ENCODE peak calls at places on chromosomes 12 and 14, in ten cellular contexts. O, U, Z, M, I, F, R, P, Q and W are unnamed samples.

GRCh38 chr14:93533864-93534263 is 103.1 kb downstream of the UNC79 start:
- DNase-seq in O (no peak), U (no peak), Z (no peak), M (no peak), I (no peak), F (no peak), R (no peak), P (peak; percentile 17), Q (no peak), W (no peak)

GRCh38 chr14:77682158-77682553 is 25.7 kb downstream of the ALKBH1 start:
- DNase-seq in O (no peak), U (peak; percentile 27), Z (no peak), M (no peak), I (no peak), F (peak; percentile 12), R (no peak), P (peak; percentile 27), Q (peak; percentile 69), W (no peak)

GRCh38 chr12:121484967-121485366 is 85.0 kb downstream of the RNF34 start:
- DNase-seq in O (no peak), U (no peak), Z (no peak), M (no peak), I (no peak), F (no peak), R (no peak), P (no peak), Q (no peak), W (no peak)

GRCh38 chr14:94773682-94774211 is 3.8 kb upstream of the GSC start:
- DNase-seq in O (no peak), U (no peak), Z (no peak), M (no peak), I (no peak), F (no peak), R (no peak), P (no peak), Q (no peak), W (no peak)

GRCh38 chr12:76277480-76277879 is 70.7 kb downstream of the BBS10 start:
- DNase-seq in O (no peak), U (peak; percentile 79), Z (no peak), M (no peak), I (peak; percentile 41), F (peak; percentile 77), R (peak; percentile 72), P (peak; percentile 89), Q (peak; percentile 41), W (no peak)

GRCh38 chr12:51760231-51760630 is 88.3 kb downstream of the FIGNL2 start:
- DNase-seq in O (no peak), U (no peak), Z (no peak), M (no peak), I (no peak), F (peak; percentile 7), R (no peak), P (peak; percentile 5), Q (no peak), W (no peak)

GRCh38 chr12:131860472-131861260 is 32.5 kb downstream of the MMP17 start:
- DNase-seq in O (peak; percentile 33), U (peak; percentile 82), Z (peak; percentile 6), M (no peak), I (peak; percentile 68), F (peak; percentile 73), R (no peak), P (peak; percentile 79), Q (peak; percentile 64), W (peak; percentile 33)

GRCh38 chr12:91316161-91316759 is 133.6 kb upstream of the DCN start:
- DNase-seq in O (no peak), U (peak; percentile 21), Z (no peak), M (no peak), I (no peak), F (no peak), R (no peak), P (no peak), Q (no peak), W (no peak)

GRCh38 chr12:52358575-52359350 is 8.5 kb downstream of the KRT85 start:
- DNase-seq in O (peak; percentile 19), U (no peak), Z (no peak), M (no peak), I (peak; percentile 72), F (no peak), R (no peak), P (no peak), Q (no peak), W (peak; percentile 68)

GRCh38 chr14:96965885-96966595 is 168.9 kb downstream of the VRK1 start:
- DNase-seq in O (no peak), U (no peak), Z (no peak), M (no peak), I (no peak), F (no peak), R (no peak), P (no peak), Q (no peak), W (no peak)

GRCh38 chr14:100530270-100531072 is 56.7 kb downstream of the BEGAIN start:
- DNase-seq in O (no peak), U (no peak), Z (no peak), M (no peak), I (peak; percentile 2), F (no peak), R (no peak), P (no peak), Q (no peak), W (peak; percentile 8)

GRCh38 chr12:12214635-12215131 is 52.2 kb downstream of the LRP6 start:
- DNase-seq in O (no peak), U (no peak), Z (no peak), M (no peak), I (no peak), F (no peak), R (no peak), P (peak; percentile 66), Q (peak; percentile 30), W (no peak)

GRCh38 chr12:52119398-52120254 is 40.1 kb downstream of the SMIM41 start:
- DNase-seq in O (peak; percentile 63), U (no peak), Z (peak; percentile 7), M (peak; percentile 80), I (peak; percentile 71), F (no peak), R (peak; percentile 30), P (peak; percentile 81), Q (peak; percentile 37), W (peak; percentile 40)

GRCh38 chr14:62885451-62885850 is 159.8 kb downstream of the KCNH5 start:
- DNase-seq in O (no peak), U (no peak), Z (no peak), M (no peak), I (no peak), F (no peak), R (no peak), P (no peak), Q (peak; percentile 55), W (no peak)

GRCh38 chr14:48398675-48399282 is 723.4 kb upstream of the MDGA2 start:
- DNase-seq in O (peak; percentile 2), U (peak; percentile 4), Z (peak; percentile 63), M (no peak), I (peak; percentile 2), F (peak; percentile 11), R (peak; percentile 51), P (peak; percentile 60), Q (peak; percentile 43), W (no peak)

GRCh38 chr12:12992418-12993175 is 7.5 kb downstream of the HEBP1 start:
- DNase-seq in O (no peak), U (peak; percentile 68), Z (no peak), M (peak; percentile 22), I (peak; percentile 92), F (peak; percentile 82), R (peak; percentile 83), P (peak; percentile 74), Q (peak; percentile 90), W (no peak)

GRCh38 chr12:108587826-108588225 is 10.1 kb downstream of the TMEM119 start:
- DNase-seq in O (no peak), U (peak; percentile 43), Z (peak; percentile 36), M (no peak), I (no peak), F (no peak), R (no peak), P (no peak), Q (no peak), W (no peak)

GRCh38 chr14:55122441-55122986 is 6.5 kb upstream of the LGALS3 start:
- DNase-seq in O (no peak), U (peak; percentile 59), Z (no peak), M (peak; percentile 85), I (no peak), F (peak; percentile 53), R (no peak), P (peak; percentile 30), Q (peak; percentile 53), W (no peak)

GRCh38 chr14:80464531-80465149 is 253.3 kb upstream of the DIO2 start:
- DNase-seq in O (no peak), U (no peak), Z (no peak), M (no peak), I (no peak), F (no peak), R (no peak), P (no peak), Q (no peak), W (no peak)

GRCh38 chr12:121823101-121823726 is 19.4 kb downstream of the SETD1B start:
- DNase-seq in O (no peak), U (no peak), Z (no peak), M (no peak), I (no peak), F (no peak), R (no peak), P (no peak), Q (no peak), W (no peak)

GRCh38 chr12:90305379-90305778 is 596.7 kb upstream of the ATP2B1 start:
- DNase-seq in O (no peak), U (no peak), Z (no peak), M (no peak), I (no peak), F (no peak), R (no peak), P (peak; percentile 66), Q (peak; percentile 63), W (no peak)

GRCh38 chr12:26523708-26524150 is 309.3 kb downstream of the ITPR2 start:
- DNase-seq in O (no peak), U (peak; percentile 84), Z (no peak), M (peak; percentile 96), I (peak; percentile 37), F (peak; percentile 95), R (no peak), P (peak; percentile 88), Q (peak; percentile 94), W (no peak)

GRCh38 chr14:42111355-42111754 is 504.7 kb downstream of the LRFN5 start:
- DNase-seq in O (no peak), U (no peak), Z (no peak), M (no peak), I (no peak), F (no peak), R (no peak), P (no peak), Q (peak; percentile 71), W (no peak)